ENCODE peak calls at places on chromosomes 6 and 20, in five cellular contexts. D is retinal pigment epithelial cell, N is BE2C, T is fibroblast of the aortic adventitia, M is brain microvascular endothelial cell. Q is an unnamed sample.

GRCh38 chr6:157107915-157108651 is 215.2 kb downstream of the TMEM242 start:
- DNase-seq in N (peak; percentile 63), T (peak; percentile 96), D (peak; percentile 58), M (peak; percentile 92), Q (peak; percentile 94)

GRCh38 chr20:58017237-58017969 is 211.1 kb downstream of the ANKRD60 start:
- DNase-seq in N (no peak), D (no peak), M (peak; percentile 69), T (no peak), Q (peak; percentile 53)

GRCh38 chr20:760751-761417 is 7.4 kb downstream of the SLC52A3 start:
- DNase-seq in D (no peak), N (peak; percentile 30), M (no peak), T (no peak), Q (peak; percentile 33)

GRCh38 chr20:6418732-6419131 is 295.9 kb upstream of the FERMT1 start:
- DNase-seq in D (no peak), N (no peak), T (no peak), M (no peak), Q (no peak)

GRCh38 chr6:13272131-13273046 is 55.9 kb downstream of the TBC1D7 start:
- DNase-seq in D (no peak), T (no peak), M (no peak), N (no peak), Q (no peak)

GRCh38 chr6:125854355-125854754 is 63.6 kb downstream of the NCOA7 start:
- DNase-seq in N (no peak), T (no peak), M (no peak), D (no peak), Q (no peak)

GRCh38 chr6:130681028-130681427 is 146.2 kb upstream of the SMLR1 start:
- DNase-seq in M (no peak), N (no peak), D (peak; percentile 67), T (peak; percentile 87), Q (peak; percentile 58)

GRCh38 chr6:25456656-25457055 is 177.5 kb downstream of the CARMIL1 start:
- DNase-seq in M (no peak), T (no peak), N (no peak), D (no peak), Q (no peak)

GRCh38 chr6:144578385-144579350 is 293.5 kb downstream of the UTRN start:
- DNase-seq in T (peak; percentile 43), D (no peak), M (no peak), N (no peak), Q (no peak)

GRCh38 chr6:49939993-49940498 is 23.9 kb downstream of the DEFB114 start:
- DNase-seq in D (no peak), N (no peak), T (no peak), M (no peak), Q (no peak)

GRCh38 chr20:45336530-45337366 is 11.5 kb downstream of the SDC4 start:
- DNase-seq in D (no peak), N (no peak), M (peak; percentile 91), T (peak; percentile 84), Q (peak; percentile 73)

GRCh38 chr6:14022673-14023072 is 94.9 kb upstream of the CD83 start:
- DNase-seq in M (no peak), N (no peak), D (no peak), T (no peak), Q (no peak)

GRCh38 chr6:63403725-63404124 is 83.9 kb upstream of the LGSN start:
- DNase-seq in D (no peak), N (no peak), M (no peak), T (no peak), Q (no peak)

GRCh38 chr6:151704383-151704782 is 103.1 kb upstream of the ESR1 start:
- DNase-seq in N (no peak), D (no peak), T (no peak), M (no peak), Q (no peak)

GRCh38 chr6:38495922-38496635 is 143.7 kb downstream of the BTBD9 start:
- DNase-seq in N (no peak), T (no peak), D (no peak), M (peak; percentile 13), Q (no peak)

GRCh38 chr6:43743682-43744381 is 26.2 kb upstream of the VEGFA start:
- DNase-seq in T (no peak), D (no peak), N (no peak), M (no peak), Q (no peak)

GRCh38 chr6:111605100-111605748 is 454 bp downstream of the TRAF3IP2 start:
- DNase-seq in N (no peak), D (no peak), M (peak; percentile 66), T (peak; percentile 98), Q (peak; percentile 92)
- H3K4me3 ChIP-seq in N (no peak overlapping the region), D (peak overlapping the region; percentile 72), M (peak overlapping the region; percentile 55), T (peak overlapping the region; percentile 62), Q (peak overlapping the region; percentile 63)

GRCh38 chr6:149686230-149686629 is 31.7 kb downstream of the LATS1 start:
- DNase-seq in N (no peak), D (no peak), M (no peak), T (no peak), Q (no peak)

GRCh38 chr6:149683256-149683860 is 34.5 kb downstream of the LATS1 start:
- DNase-seq in T (no peak), D (peak; percentile 81), M (no peak), N (no peak), Q (peak; percentile 34)

GRCh38 chr6:149680490-149680889 is 32.0 kb upstream of the KATNA1 start:
- DNase-seq in D (no peak), T (no peak), M (no peak), N (no peak), Q (no peak)
- TF ChIP-seq CTCF in D (no peak), T (no peak), M (no peak), N (no peak), Q (no peak)

GRCh38 chr6:107495196-107495643 is 5.3 kb downstream of the SOBP start:
- DNase-seq in M (no peak), N (no peak), T (peak; percentile 75), D (no peak), Q (peak; percentile 52)
- H3K4me3 ChIP-seq in M (no peak overlapping the region), N (peak overlapping the region; percentile 3), T (peak overlapping the region; percentile 45), D (no peak overlapping the region), Q (no peak overlapping the region)

DNA sequence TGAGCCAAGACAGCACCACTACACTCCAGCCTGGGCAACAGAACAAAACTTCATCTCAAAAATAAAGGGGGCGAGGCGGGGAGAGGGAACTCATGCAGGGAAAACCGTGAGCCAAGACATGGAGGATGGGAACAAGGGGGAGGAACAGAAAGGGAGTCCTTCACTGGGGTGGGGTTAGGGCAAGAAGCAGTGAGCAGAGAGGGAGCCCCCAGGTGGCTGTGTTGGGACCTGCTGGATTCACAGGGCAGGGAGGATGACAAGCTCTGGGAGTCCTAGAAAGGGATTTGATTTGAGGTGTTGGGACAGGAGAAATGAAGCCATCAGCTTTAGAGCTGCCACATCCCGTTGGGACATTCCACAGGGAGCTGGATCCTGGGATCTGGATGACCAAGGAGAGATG is 90.6 kb upstream of the TOP1 start:
- DNase-seq in N (no peak), M (no peak), D (no peak), T (no peak), Q (no peak)
- TF ChIP-seq CTCF in N (peak; percentile 33), M (peak; percentile 31), D (peak; percentile 26), T (peak; percentile 12), Q (peak; percentile 39)

GRCh38 chr20:51022803-51023616 is at the start of gene KCNG1:
- DNase-seq in T (peak; percentile 52), D (peak; percentile 35), M (peak; percentile 63), N (peak; percentile 84), Q (peak; percentile 73)
- H3K4me3 ChIP-seq in T (peak within 1 kb of the TSS; percentile 65), D (peak within 1 kb of the TSS; percentile 54), M (peak within 1 kb of the TSS; percentile 88), N (peak within 1 kb of the TSS; percentile 44), Q (peak within 1 kb of the TSS; percentile 67)

DNA sequence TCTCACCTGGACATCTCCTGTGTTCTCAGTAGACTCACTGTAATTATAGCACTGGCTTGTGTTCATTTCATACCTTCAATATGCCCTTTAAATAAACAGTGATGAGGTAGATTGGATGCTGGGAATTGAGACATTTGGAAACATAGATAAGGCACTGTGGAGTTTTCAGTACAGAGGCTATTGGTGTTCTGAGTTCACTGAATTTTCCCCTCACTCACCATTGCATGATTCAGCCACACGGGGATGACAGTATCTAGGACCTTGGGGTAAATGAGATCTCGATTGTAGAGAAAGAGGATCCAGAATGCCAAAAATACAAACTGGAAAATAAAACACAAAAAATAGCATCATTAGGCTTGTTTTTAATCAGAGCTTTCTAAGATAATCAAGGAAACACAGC is 12.5 kb downstream of the ADTRP start:
- DNase-seq in T (peak; percentile 62), M (peak; percentile 60), N (no peak), D (no peak), Q (peak; percentile 43)
- TF ChIP-seq CTCF in T (peak; percentile 46), M (peak; percentile 40), N (no peak), D (peak; percentile 33), Q (peak; percentile 16)

DNA sequence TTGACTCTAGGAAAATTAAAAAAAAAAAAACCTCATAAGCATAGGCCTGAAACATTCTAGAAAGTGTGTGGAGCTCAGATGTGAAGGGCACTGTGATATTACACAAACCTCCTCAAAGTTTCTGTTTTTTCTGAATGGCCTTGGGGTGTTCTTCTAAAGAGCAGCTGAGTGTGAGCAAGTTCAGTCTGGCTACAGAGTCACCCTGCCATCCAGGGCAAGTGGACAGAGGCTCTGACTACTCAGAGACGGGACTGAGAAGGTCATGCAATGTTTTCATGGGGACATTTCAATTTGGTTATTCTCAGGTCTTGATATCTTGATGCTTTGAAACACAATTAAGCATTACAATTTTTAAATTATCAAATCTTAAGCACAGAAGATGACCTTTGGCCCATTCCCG is 36.6 kb upstream of the SSTR4 start:
- DNase-seq in T (no peak), D (no peak), M (no peak), N (no peak), Q (no peak)
- H3K4me3 ChIP-seq in T (no peak overlapping the region), D (no peak overlapping the region), M (no peak overlapping the region), N (no peak overlapping the region), Q (no peak overlapping the region)

GRCh38 chr20:10984294-10984693 is 310.5 kb upstream of the JAG1 start:
- DNase-seq in D (no peak), N (no peak), T (peak; percentile 22), M (no peak), Q (no peak)

GRCh38 chr20:10978019-10978702 is 304.4 kb upstream of the JAG1 start:
- DNase-seq in T (no peak), D (no peak), M (no peak), N (no peak), Q (no peak)

GRCh38 chr20:10982692-10983091 is 308.9 kb upstream of the JAG1 start:
- DNase-seq in D (peak; percentile 13), T (peak; percentile 92), N (no peak), M (peak; percentile 98), Q (peak; percentile 95)

GRCh38 chr20:10978713-10979112 is 304.9 kb upstream of the JAG1 start:
- DNase-seq in M (no peak), T (no peak), N (no peak), D (no peak), Q (no peak)
- TF ChIP-seq CTCF in M (no peak), T (no peak), N (no peak), D (no peak), Q (no peak)